ENCODE peak calls at places on chromosome 20, in eight cellular contexts. I, A, Q, Y, G, M, T and P are unnamed samples.

GRCh38 chr20:5081196-5081595 is 38.6 kb downstream of the PCNA start:
- DNase-seq in I (no peak), A (no peak), Q (no peak), Y (no peak), G (no peak), M (no peak), T (no peak), P (no peak)

GRCh38 chr20:63052571-63053429 is 46.0 kb upstream of the BHLHE23 start:
- DNase-seq in I (peak; percentile 24), A (peak; percentile 8), Q (peak; percentile 39), Y (no peak), G (no peak), M (no peak), T (peak; percentile 33), P (no peak)

GRCh38 chr20:4764805-4765204 is 43.1 kb downstream of the PRND start:
- DNase-seq in I (no peak), A (no peak), Q (no peak), Y (no peak), G (no peak), M (no peak), T (no peak), P (no peak)

GRCh38 chr20:15141880-15142279 is 804.5 kb upstream of the FLRT3 start:
- DNase-seq in I (no peak), A (no peak), Q (no peak), Y (no peak), G (no peak), M (no peak), T (no peak), P (no peak)

GRCh38 chr20:20593447-20594170 is 118.8 kb downstream of the RALGAPA2 start:
- DNase-seq in I (peak; percentile 38), A (no peak), Q (no peak), Y (peak; percentile 36), G (no peak), M (peak; percentile 78), T (peak; percentile 51), P (no peak)

GRCh38 chr20:40811004-40811403 is 122.0 kb upstream of the MAFB start:
- DNase-seq in I (no peak), A (no peak), Q (no peak), Y (no peak), G (no peak), M (no peak), T (no peak), P (no peak)

GRCh38 chr20:53904261-53904660 is 166.1 kb downstream of the BCAS1 start:
- DNase-seq in I (no peak), A (no peak), Q (no peak), Y (no peak), G (no peak), M (no peak), T (no peak), P (no peak)

GRCh38 chr20:41314386-41314785 is 3.1 kb downstream of the ZHX3 start:
- DNase-seq in I (no peak), A (no peak), Q (no peak), Y (no peak), G (no peak), M (no peak), T (no peak), P (no peak)

GRCh38 chr20:43751167-43752050 is 24.6 kb upstream of the GTSF1L start:
- DNase-seq in I (no peak), A (no peak), Q (no peak), Y (peak; percentile 66), G (no peak), M (peak; percentile 80), T (no peak), P (no peak)

GRCh38 chr20:34703573-34704176 is 469 bp upstream of the TP53INP2 start:
- DNase-seq in I (no peak), A (peak; percentile 29), Q (no peak), Y (no peak), G (peak; percentile 29), M (peak; percentile 32), T (no peak), P (no peak)

GRCh38 chr20:23149623-23150279 is 63.6 kb upstream of the CD93 start:
- DNase-seq in I (no peak), A (no peak), Q (no peak), Y (no peak), G (no peak), M (no peak), T (no peak), P (no peak)

GRCh38 chr20:50579511-50579910 is 69.3 kb downstream of the PTPN1 start:
- DNase-seq in I (peak; percentile 28), A (no peak), Q (no peak), Y (no peak), G (no peak), M (no peak), T (no peak), P (no peak)

GRCh38 chr20:23530937-23531567 is 37.2 kb downstream of the CST9L start:
- DNase-seq in I (no peak), A (no peak), Q (no peak), Y (no peak), G (no peak), M (no peak), T (no peak), P (no peak)

GRCh38 chr20:49872056-49872455 is 43.3 kb downstream of the SPATA2 start:
- DNase-seq in I (no peak), A (no peak), Q (no peak), Y (no peak), G (no peak), M (no peak), T (no peak), P (no peak)

GRCh38 chr20:47389867-47390347 is 33.4 kb upstream of the ZMYND8 start:
- DNase-seq in I (no peak), A (no peak), Q (no peak), Y (no peak), G (no peak), M (peak; percentile 92), T (no peak), P (no peak)

GRCh38 chr20:2509468-2509781 is 710 bp upstream of the ZNF343 start:
- DNase-seq in I (no peak), A (no peak), Q (no peak), Y (no peak), G (no peak), M (no peak), T (no peak), P (no peak)

GRCh38 chr20:2508631-2509467 is at the start of gene ZNF343:
- DNase-seq in I (peak; percentile 84), A (peak; percentile 78), Q (peak; percentile 86), Y (peak; percentile 48), G (peak; percentile 83), M (peak; percentile 91), T (peak; percentile 88), P (no peak)

GRCh38 chr20:2507875-2508630 is 662 bp downstream of the ZNF343 start:
- DNase-seq in I (no peak), A (peak; percentile 44), Q (no peak), Y (no peak), G (peak; percentile 30), M (peak; percentile 69), T (peak; percentile 43), P (no peak)

GRCh38 chr20:2507464-2507863 is 1.3 kb downstream of the ZNF343 start:
- DNase-seq in I (no peak), A (no peak), Q (no peak), Y (no peak), G (no peak), M (no peak), T (no peak), P (no peak)

GRCh38 chr20:2509794-2510193 is 1.1 kb upstream of the ZNF343 start:
- DNase-seq in I (no peak), A (no peak), Q (no peak), Y (no peak), G (no peak), M (no peak), T (no peak), P (no peak)
- H3K4me3 ChIP-seq in I (no peak overlapping the region), A (peak overlapping the region; percentile 87), Q (peak overlapping the region; percentile 90), Y (no peak overlapping the region), G (peak overlapping the region; percentile 65), M (peak overlapping the region; percentile 97), T (peak overlapping the region; percentile 83), P (peak overlapping the region; percentile 89)

GRCh38 chr20:25344634-25345033 is 46.0 kb downstream of the ABHD12 start:
- DNase-seq in I (no peak), A (no peak), Q (no peak), Y (no peak), G (no peak), M (no peak), T (no peak), P (no peak)
- TF ChIP-seq CTCF in I (no peak), A (no peak), Q (no peak), Y (no peak), G (no peak), M (no peak), T (no peak), P (no peak)

DNA sequence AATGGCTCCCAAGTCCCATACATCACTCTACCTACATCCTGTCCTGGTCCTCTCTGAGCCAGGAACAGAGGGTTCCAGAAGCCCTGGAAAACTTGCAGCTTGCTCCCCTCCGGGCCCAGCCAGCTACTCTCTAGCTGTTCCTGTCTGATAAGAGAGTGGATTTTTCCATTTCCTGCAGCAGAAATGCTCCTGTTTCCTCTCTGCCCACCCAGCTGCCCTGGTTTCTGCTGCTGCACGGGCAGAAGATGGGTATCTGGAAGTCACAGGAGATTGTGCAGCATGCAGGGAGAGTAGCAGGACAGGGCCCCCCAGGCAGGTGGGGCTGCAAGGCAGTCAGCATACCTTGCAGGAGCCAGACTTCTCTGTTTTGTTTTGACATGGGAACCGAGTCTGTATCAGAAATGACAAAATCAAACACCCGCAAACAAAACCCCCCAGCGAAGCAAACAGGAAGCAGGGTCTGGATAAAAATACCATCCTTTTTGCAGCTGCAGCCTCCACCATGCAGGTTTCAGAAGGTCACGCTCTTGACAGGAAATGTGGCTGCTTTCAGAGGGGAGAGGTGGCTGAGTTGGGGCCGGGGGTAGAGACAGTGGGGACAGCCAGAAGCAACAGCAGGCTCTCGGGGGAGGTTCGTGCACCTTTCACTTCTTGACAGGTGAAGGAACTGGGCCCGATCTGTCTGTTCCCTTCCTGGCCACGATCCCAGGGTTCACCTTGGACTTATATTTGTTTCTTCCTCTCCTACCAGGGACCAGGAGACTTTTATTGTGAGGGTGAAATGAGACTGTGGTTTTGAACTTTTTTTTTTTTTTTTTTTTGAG is 50.8 kb upstream of the FAM83D start:
- DNase-seq in I (no peak), A (no peak), Q (no peak), Y (no peak), G (no peak), M (no peak), T (peak; percentile 59), P (no peak)
- H3K4me3 ChIP-seq in I (no peak overlapping the region), A (no peak overlapping the region), Q (no peak overlapping the region), Y (no peak overlapping the region), G (no peak overlapping the region), M (no peak overlapping the region), T (peak overlapping the region; percentile 21), P (no peak overlapping the region)

GRCh38 chr20:8454137-8454712 is 322.2 kb downstream of the PLCB1 start:
- DNase-seq in I (no peak), A (no peak), Q (no peak), Y (peak; percentile 71), G (no peak), M (peak; percentile 95), T (no peak), P (peak; percentile 72)
- TF ChIP-seq CTCF in I (no peak), A (no peak), Q (no peak), Y (peak; percentile 68), G (peak; percentile 17), M (peak; percentile 59), T (no peak), P (peak; percentile 49)